ENCODE peak calls at places on chromosome 10, in six cellular contexts. A is dorsolateral prefrontal cortex; H is CD8-positive, alpha-beta T cell; L is brain microvascular endothelial cell; W is OCI-LY7; P is ovary. D is an unnamed sample.

GRCh38 chr10:77799352-77799751 is 127.2 kb downstream of the DLG5 start:
- DNase-seq in A (no peak), H (no peak), L (no peak), W (no peak), P (no peak), D (no peak)

GRCh38 chr10:21161090-21161625 is 264.0 kb upstream of the NEBL start:
- DNase-seq in A (no peak), H (no peak), L (no peak), W (no peak), P (no peak), D (no peak)

GRCh38 chr10:70891636-70892035 is 3.3 kb upstream of the PCBD1 start:
- DNase-seq in A (no peak), H (no peak), L (no peak), W (no peak), P (no peak), D (no peak)

GRCh38 chr10:123475466-123475865 is 190.7 kb upstream of the GPR26 start:
- DNase-seq in A (no peak), H (no peak), L (no peak), W (no peak), P (no peak), D (no peak)

GRCh38 chr10:122475130-122475529 is 13.8 kb downstream of the HTRA1 start:
- DNase-seq in A (peak), H (no peak), L (no peak), W (no peak), P (peak), D (no peak)

GRCh38 chr10:14822879-14823755 is 14.7 kb downstream of the CDNF start:
- DNase-seq in A (no peak), H (no peak), L (peak), W (peak), P (no peak), D (no peak)

GRCh38 chr10:88131561-88132139 is 268.2 kb downstream of the PTEN start:
- DNase-seq in A (no peak), H (no peak), L (no peak), W (no peak), P (no peak), D (no peak)

GRCh38 chr10:49348593-49348992 is 47.3 kb downstream of the DRGX start:
- DNase-seq in A (no peak), H (peak), L (no peak), W (no peak), P (no peak), D (no peak)

GRCh38 chr10:14803827-14804226 is 29.1 kb upstream of the FAM107B start:
- DNase-seq in A (no peak), H (no peak), L (no peak), W (no peak), P (no peak), D (no peak)

GRCh38 chr10:31724296-31724695 is 204.3 kb downstream of the ARHGAP12 start:
- DNase-seq in A (no peak), H (no peak), L (no peak), W (no peak), P (no peak), D (no peak)

GRCh38 chr10:42936580-42936979 is 140.3 kb upstream of the RET start:
- DNase-seq in A (no peak), H (no peak), L (no peak), W (no peak), P (no peak), D (no peak)

GRCh38 chr10:129927351-129928120 is 36.5 kb downstream of the EBF3 start:
- DNase-seq in A (no peak), H (no peak), L (no peak), W (no peak), P (no peak), D (no peak)

GRCh38 chr10:122974034-122974433 is 6.2 kb upstream of the PSTK start:
- DNase-seq in A (no peak), H (no peak), L (no peak), W (no peak), P (no peak), D (no peak)

GRCh38 chr10:124512600-124512999 is 51.0 kb downstream of the LHPP start:
- DNase-seq in A (no peak), H (no peak), L (no peak), W (no peak), P (no peak), D (no peak)

GRCh38 chr10:75956624-75957023 is 525.2 kb downstream of the LRMDA start:
- DNase-seq in A (no peak), H (no peak), L (no peak), W (peak), P (no peak), D (no peak)

GRCh38 chr10:37754538-37755323 is 102.7 kb downstream of the ZNF248 start:
- DNase-seq in A (no peak), H (no peak), L (peak), W (peak), P (no peak), D (no peak)

GRCh38 chr10:77201135-77202111 is 436.2 kb downstream of the KCNMA1 start:
- DNase-seq in A (no peak), H (no peak), L (no peak), W (no peak), P (no peak), D (no peak)

GRCh38 chr10:119455609-119456434 is 86.7 kb downstream of the RGS10 start:
- DNase-seq in A (no peak), H (no peak), L (no peak), W (no peak), P (no peak), D (no peak)

GRCh38 chr10:48194830-48195229 is 79.7 kb downstream of the FRMPD2 start:
- DNase-seq in A (no peak), H (no peak), L (no peak), W (no peak), P (no peak), D (no peak)

GRCh38 chr10:30438016-30438850 is 4.2 kb downstream of the MAP3K8 start:
- DNase-seq in A (no peak), H (no peak), L (no peak), W (no peak), P (no peak), D (no peak)

GRCh38 chr10:24483701-24484100 is 240.0 kb downstream of the ARHGAP21 start:
- DNase-seq in A (no peak), H (no peak), L (peak), W (no peak), P (no peak), D (peak)

GRCh38 chr10:124906551-124907001 is 35.3 kb upstream of the ZRANB1 start:
- DNase-seq in A (no peak), H (no peak), L (peak), W (no peak), P (no peak), D (no peak)

GRCh38 chr10:58741673-58742072 is 229.0 kb downstream of the BICC1 start:
- DNase-seq in A (no peak), H (no peak), L (no peak), W (no peak), P (no peak), D (no peak)

GRCh38 chr10:69453759-69454158 is 2.5 kb downstream of the TSPAN15 start:
- DNase-seq in A (no peak), H (no peak), L (no peak), W (no peak), P (no peak), D (no peak)

GRCh38 chr10:104059364-104059763 is 26.3 kb downstream of the COL17A1 start:
- DNase-seq in A (no peak), H (no peak), L (no peak), W (no peak), P (no peak), D (no peak)

GRCh38 chr10:69315610-69316312 is 37.5 kb downstream of the HK1 start:
- DNase-seq in A (no peak), H (no peak), L (peak), W (no peak), P (no peak), D (no peak)

GRCh38 chr10:99431190-99431549 is 746 bp upstream of the GOT1 start:
- DNase-seq in A (peak), H (no peak), L (peak), W (peak), P (peak), D (no peak)

GRCh38 chr10:110600487-110601101 is 33.1 kb downstream of the SMC3 start:
- DNase-seq in A (no peak), H (no peak), L (peak), W (peak), P (no peak), D (peak)

GRCh38 chr10:61475449-61475873 is 22.3 kb upstream of the TMEM26 start:
- DNase-seq in A (no peak), H (no peak), L (peak), W (no peak), P (no peak), D (no peak)

GRCh38 chr10:96345250-96345649 is 13.6 kb downstream of the OPALIN start:
- DNase-seq in A (no peak), H (no peak), L (no peak), W (no peak), P (no peak), D (no peak)

GRCh38 chr10:132806126-132807061 is 20.4 kb upstream of the NKX6-2 start:
- DNase-seq in A (no peak), H (no peak), L (no peak), W (no peak), P (no peak), D (no peak)

GRCh38 chr10:34075269-34075926 is 739.7 kb downstream of the PARD3 start:
- DNase-seq in A (no peak), H (no peak), L (no peak), W (no peak), P (no peak), D (no peak)

GRCh38 chr10:83580373-83581012 is 558.8 kb upstream of the GHITM start:
- DNase-seq in A (no peak), H (no peak), L (no peak), W (no peak), P (no peak), D (no peak)

GRCh38 chr10:133252223-133252552 is 14.5 kb downstream of the VENTX start:
- DNase-seq in A (no peak), H (no peak), L (no peak), W (no peak), P (no peak), D (no peak)

DNA sequence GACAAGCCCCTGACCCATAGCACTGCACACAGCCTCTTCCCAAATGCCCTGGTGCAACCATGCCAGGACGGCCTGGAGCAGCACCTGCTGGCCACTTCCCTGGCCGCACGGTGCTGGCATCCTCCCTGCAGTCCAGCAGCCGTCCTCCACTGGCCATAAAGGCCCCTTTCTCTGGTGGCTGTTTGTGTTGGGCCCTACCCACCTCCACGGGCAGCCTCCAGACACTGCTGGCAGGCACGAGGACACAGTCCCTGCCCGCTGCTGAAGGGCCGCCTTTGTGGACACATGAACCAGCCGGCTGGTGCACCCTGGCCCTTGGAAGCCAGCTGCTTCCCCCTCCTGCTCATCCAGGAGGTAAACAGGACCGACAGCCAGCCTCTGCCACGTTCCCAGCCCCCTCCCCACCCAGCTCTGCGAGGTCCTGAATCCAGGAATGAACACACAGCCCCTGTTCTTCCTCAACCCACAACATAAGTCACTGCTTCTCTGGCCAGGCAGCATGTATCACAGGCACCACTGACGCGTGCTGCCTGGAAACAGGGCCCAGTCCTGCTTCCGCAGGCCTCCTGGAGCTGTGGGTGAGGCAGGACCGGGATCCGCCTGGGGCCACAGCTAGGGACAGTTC is 43.8 kb downstream of the SPOCK2 start:
- DNase-seq in A (peak), H (no peak), L (no peak), W (no peak), P (peak), D (no peak)
- TF ChIP-seq CTCF in A (peak), H (no peak), L (peak), W (no peak), P (no peak), D (peak)

DNA sequence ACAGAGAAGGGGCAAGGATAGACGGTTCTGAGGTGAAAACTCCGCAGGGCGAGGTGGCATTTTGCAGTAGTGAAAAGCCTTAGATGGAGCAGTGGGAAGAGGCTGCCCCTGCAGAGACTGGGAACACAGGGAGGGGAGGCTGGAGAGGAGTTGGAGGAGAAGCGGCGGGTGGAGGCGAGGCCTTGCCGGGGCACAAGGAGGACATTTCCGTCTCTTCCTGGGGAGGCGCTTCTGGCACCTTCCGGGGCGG is 42.6 kb downstream of the LDB3 start:
- DNase-seq in A (no peak), H (no peak), L (no peak), W (no peak), P (no peak), D (no peak)
- H3K4me3 ChIP-seq in A (peak), H (peak), L (peak), W (peak), P (peak), D (no peak)

DNA sequence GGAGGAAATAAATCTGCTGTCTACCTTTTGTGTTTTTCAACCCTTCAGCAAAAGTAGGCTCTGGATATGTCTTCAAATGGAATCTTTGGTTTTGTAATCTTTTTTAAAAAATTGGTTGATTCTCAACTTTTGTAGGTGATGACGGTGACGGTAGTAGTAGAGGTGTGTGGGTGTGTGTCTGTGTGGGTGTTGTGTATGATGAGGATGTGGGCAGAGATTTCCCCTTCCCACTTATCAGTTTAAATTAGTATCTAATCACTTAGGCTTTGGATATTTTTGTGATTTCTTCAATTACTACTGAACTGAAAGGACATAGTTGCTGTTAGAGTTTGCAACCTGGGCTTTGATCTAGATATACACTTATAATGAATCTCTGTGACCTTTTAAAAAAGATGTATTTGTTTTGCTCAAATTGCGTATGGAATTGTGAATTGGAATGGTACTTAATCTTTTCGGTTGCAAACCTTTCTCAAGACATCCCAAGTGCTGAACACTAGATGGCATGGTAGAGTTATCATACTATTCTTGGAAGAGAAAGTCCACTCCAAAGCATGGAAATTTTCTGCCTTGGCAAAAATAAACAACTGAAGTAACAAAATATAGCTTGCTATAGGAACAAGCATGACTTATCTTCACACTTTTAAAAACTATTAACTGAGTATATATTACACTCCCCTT is 51.9 kb upstream of the A1CF start:
- DNase-seq in A (no peak), H (no peak), L (peak), W (no peak), P (no peak), D (peak)
- TF ChIP-seq CTCF in A (peak), H (no peak), L (peak), W (peak), P (no peak), D (peak)

DNA sequence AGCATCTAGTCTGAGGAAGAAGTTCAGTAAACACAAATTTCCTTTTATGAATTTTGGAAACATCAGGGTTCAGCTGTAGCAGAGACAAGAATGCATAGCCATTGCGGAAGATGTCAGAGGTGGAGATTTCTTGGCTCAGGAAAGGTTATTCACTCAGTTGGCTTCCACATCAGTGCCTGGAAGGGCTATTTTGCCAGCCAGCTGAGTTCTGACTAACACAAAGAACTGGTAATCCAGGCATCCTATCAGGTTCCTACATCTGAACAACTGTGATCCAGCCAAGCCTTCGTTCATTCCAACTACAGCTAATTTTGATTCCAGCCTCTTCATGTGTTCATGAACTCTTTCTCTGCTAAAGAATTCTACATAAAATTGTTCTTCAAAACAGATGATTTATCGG is 965.6 kb downstream of the XPNPEP1 start:
- DNase-seq in A (no peak), H (no peak), L (no peak), W (no peak), P (peak), D (no peak)
- H3K4me3 ChIP-seq in A (no peak), H (no peak), L (no peak), W (no peak), P (no peak), D (no peak)

GRCh38 chr10:89481662-89482061 is 53.7 kb downstream of the SLC16A12 start:
- DNase-seq in A (no peak), H (no peak), L (peak), W (no peak), P (no peak), D (no peak)
- TF ChIP-seq CTCF in A (no peak), H (no peak), L (no peak), W (no peak), P (no peak), D (no peak)

DNA sequence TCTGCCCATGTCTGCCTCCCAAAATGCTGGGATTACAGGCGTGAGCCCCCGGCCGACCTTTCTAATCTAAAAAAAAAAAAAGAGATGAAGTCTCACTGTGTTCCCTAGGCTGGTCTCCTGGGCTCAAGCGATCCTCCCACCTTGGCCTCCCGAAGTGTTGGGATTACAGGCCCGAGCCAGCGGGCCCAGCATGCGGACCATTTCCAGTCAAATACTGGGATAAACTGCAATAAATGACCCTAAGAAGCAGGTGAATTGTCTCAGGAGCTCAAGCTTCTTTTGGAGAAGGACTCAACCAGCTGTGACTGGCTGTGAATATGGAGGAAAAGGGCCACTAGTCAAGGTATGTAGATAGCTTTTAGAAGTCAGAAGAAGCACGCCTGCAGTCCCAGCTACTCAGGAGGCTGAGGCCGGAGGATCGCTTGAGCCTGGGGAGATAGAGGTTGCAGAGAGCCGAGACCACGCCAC is 550 bp upstream of the CREM start:
- DNase-seq in A (no peak), H (peak), L (no peak), W (no peak), P (no peak), D (no peak)
- H3K4me3 ChIP-seq in A (peak), H (peak), L (peak), W (peak), P (peak), D (peak)

DNA sequence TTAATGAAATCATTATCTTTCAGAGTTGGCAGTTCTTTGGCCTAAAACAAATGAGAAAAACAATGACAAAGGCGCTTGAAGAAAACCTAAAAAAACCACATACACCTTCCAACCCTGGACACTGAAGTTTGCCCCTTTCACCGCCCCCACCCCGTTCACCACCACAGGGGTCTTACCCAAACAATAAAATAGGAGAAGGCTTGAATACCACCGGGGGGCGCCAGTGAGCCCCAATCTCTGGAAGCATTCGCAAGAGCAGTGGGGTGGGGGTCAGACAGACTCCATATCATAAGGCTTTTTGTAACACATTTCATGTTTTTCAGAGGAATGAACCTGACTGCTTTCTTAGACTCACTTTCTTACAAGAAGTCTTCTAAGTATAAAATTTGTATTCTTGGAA is 163.6 kb downstream of the PIP4K2A start:
- DNase-seq in A (no peak), H (peak), L (peak), W (peak), P (peak), D (no peak)
- TF ChIP-seq CTCF in A (peak), H (peak), L (peak), W (peak), P (no peak), D (peak)